ENCODE peak calls at places on chromosomes 1 and 21, in seven cellular contexts. One of them, this sample, is unnamed.

GRCh38 chr1:172005856-172006255 is 164.6 kb downstream of the DNM3 start:
- DNase-seq in heart left ventricle: no peak
- DNase-seq in heart right ventricle: no peak
- DNase-seq in HCT116: no peak
- DNase-seq in astrocyte of the spinal cord: peak
- DNase-seq in PC-3: peak
- DNase-seq in AG04450: no peak
- DNase-seq in this sample: no peak

GRCh38 chr1:62401034-62401433 is 35.8 kb upstream of the USP1 start:
- DNase-seq in heart left ventricle: no peak
- DNase-seq in heart right ventricle: no peak
- DNase-seq in HCT116: no peak
- DNase-seq in astrocyte of the spinal cord: no peak
- DNase-seq in PC-3: no peak
- DNase-seq in AG04450: no peak
- DNase-seq in this sample: no peak

GRCh38 chr1:47727051-47727708 is 270.0 kb downstream of the TRABD2B start:
- DNase-seq in heart left ventricle: no peak
- DNase-seq in heart right ventricle: no peak
- DNase-seq in HCT116: no peak
- DNase-seq in astrocyte of the spinal cord: no peak
- DNase-seq in PC-3: no peak
- DNase-seq in AG04450: no peak
- DNase-seq in this sample: no peak

GRCh38 chr1:6239950-6240768 is 3.8 kb upstream of the HES3 start:
- DNase-seq in heart left ventricle: no peak
- DNase-seq in heart right ventricle: no peak
- DNase-seq in HCT116: no peak
- DNase-seq in astrocyte of the spinal cord: no peak
- DNase-seq in PC-3: no peak
- DNase-seq in AG04450: no peak
- DNase-seq in this sample: no peak

GRCh38 chr1:221284028-221284427 is 404.8 kb downstream of the HLX start:
- DNase-seq in heart left ventricle: no peak
- DNase-seq in heart right ventricle: no peak
- DNase-seq in HCT116: peak
- DNase-seq in astrocyte of the spinal cord: peak
- DNase-seq in PC-3: peak
- DNase-seq in AG04450: peak
- DNase-seq in this sample: peak

GRCh38 chr21:36661511-36662309 is 37.2 kb upstream of the SIM2 start:
- DNase-seq in heart left ventricle: peak
- DNase-seq in heart right ventricle: no peak
- DNase-seq in HCT116: peak
- DNase-seq in astrocyte of the spinal cord: peak
- DNase-seq in PC-3: peak
- DNase-seq in AG04450: no peak
- DNase-seq in this sample: no peak

GRCh38 chr1:235831148-235831547 is 35.6 kb downstream of the LYST start:
- DNase-seq in heart left ventricle: peak
- DNase-seq in heart right ventricle: no peak
- DNase-seq in HCT116: no peak
- DNase-seq in astrocyte of the spinal cord: peak
- DNase-seq in PC-3: peak
- DNase-seq in AG04450: no peak
- DNase-seq in this sample: no peak

GRCh38 chr21:41677671-41678015 is 89.2 kb downstream of the RIPK4 start:
- DNase-seq in heart left ventricle: no peak
- DNase-seq in heart right ventricle: no peak
- DNase-seq in HCT116: no peak
- DNase-seq in astrocyte of the spinal cord: no peak
- DNase-seq in PC-3: peak
- DNase-seq in AG04450: no peak
- DNase-seq in this sample: no peak

GRCh38 chr1:197200468-197200899 is 54.0 kb upstream of the ASPM start:
- DNase-seq in heart left ventricle: peak
- DNase-seq in heart right ventricle: no peak
- DNase-seq in HCT116: no peak
- DNase-seq in astrocyte of the spinal cord: peak
- DNase-seq in PC-3: peak
- DNase-seq in AG04450: no peak
- DNase-seq in this sample: no peak

GRCh38 chr1:44621841-44622286 is 52.4 kb downstream of the TMEM53 start:
- DNase-seq in heart left ventricle: no peak
- DNase-seq in heart right ventricle: no peak
- DNase-seq in HCT116: no peak
- DNase-seq in astrocyte of the spinal cord: peak
- DNase-seq in PC-3: no peak
- DNase-seq in AG04450: no peak
- DNase-seq in this sample: no peak

GRCh38 chr1:24963099-24963872 is 33.2 kb upstream of the RUNX3 start:
- DNase-seq in heart left ventricle: no peak
- DNase-seq in heart right ventricle: no peak
- DNase-seq in HCT116: no peak
- DNase-seq in astrocyte of the spinal cord: no peak
- DNase-seq in PC-3: no peak
- DNase-seq in AG04450: no peak
- DNase-seq in this sample: no peak

GRCh38 chr1:24621121-24621520 is 22.0 kb upstream of the SRRM1 start:
- DNase-seq in heart left ventricle: no peak
- DNase-seq in heart right ventricle: no peak
- DNase-seq in HCT116: no peak
- DNase-seq in astrocyte of the spinal cord: no peak
- DNase-seq in PC-3: no peak
- DNase-seq in AG04450: no peak
- DNase-seq in this sample: no peak

GRCh38 chr1:185804206-185804605 is 70.0 kb downstream of the HMCN1 start:
- DNase-seq in heart left ventricle: no peak
- DNase-seq in heart right ventricle: no peak
- DNase-seq in HCT116: no peak
- DNase-seq in astrocyte of the spinal cord: peak
- DNase-seq in PC-3: peak
- DNase-seq in AG04450: no peak
- DNase-seq in this sample: no peak

GRCh38 chr1:168136709-168137514 is at the start of gene GPR161:
- DNase-seq in heart left ventricle: peak
- DNase-seq in heart right ventricle: peak
- DNase-seq in HCT116: no peak
- DNase-seq in astrocyte of the spinal cord: peak
- DNase-seq in PC-3: peak
- DNase-seq in AG04450: no peak
- DNase-seq in this sample: peak

GRCh38 chr1:25199876-25200620 is 32.3 kb downstream of the SYF2 start:
- DNase-seq in heart left ventricle: no peak
- DNase-seq in heart right ventricle: no peak
- DNase-seq in HCT116: no peak
- DNase-seq in astrocyte of the spinal cord: no peak
- DNase-seq in PC-3: no peak
- DNase-seq in AG04450: no peak
- DNase-seq in this sample: no peak

GRCh38 chr1:222791006-222791710 is 23.7 kb upstream of the DISP1 start:
- DNase-seq in heart left ventricle: no peak
- DNase-seq in heart right ventricle: no peak
- DNase-seq in HCT116: no peak
- DNase-seq in astrocyte of the spinal cord: no peak
- DNase-seq in PC-3: no peak
- DNase-seq in AG04450: no peak
- DNase-seq in this sample: no peak

GRCh38 chr21:43578677-43579313 is 80.5 kb downstream of the HSF2BP start:
- DNase-seq in heart left ventricle: no peak
- DNase-seq in heart right ventricle: no peak
- DNase-seq in HCT116: no peak
- DNase-seq in astrocyte of the spinal cord: no peak
- DNase-seq in PC-3: no peak
- DNase-seq in AG04450: no peak
- DNase-seq in this sample: no peak

GRCh38 chr1:147821883-147822282 is 61.5 kb upstream of the GJA5 start:
- DNase-seq in heart left ventricle: peak
- DNase-seq in heart right ventricle: no peak
- DNase-seq in HCT116: no peak
- DNase-seq in astrocyte of the spinal cord: no peak
- DNase-seq in PC-3: no peak
- DNase-seq in AG04450: no peak
- DNase-seq in this sample: no peak

GRCh38 chr21:15058718-15059316 is 6.0 kb downstream of the NRIP1 start:
- DNase-seq in heart left ventricle: no peak
- DNase-seq in heart right ventricle: no peak
- DNase-seq in HCT116: peak
- DNase-seq in astrocyte of the spinal cord: peak
- DNase-seq in PC-3: peak
- DNase-seq in AG04450: no peak
- DNase-seq in this sample: peak

GRCh38 chr1:21241761-21242581 is 48.3 kb downstream of the ECE1 start:
- DNase-seq in heart left ventricle: no peak
- DNase-seq in heart right ventricle: no peak
- DNase-seq in HCT116: no peak
- DNase-seq in astrocyte of the spinal cord: peak
- DNase-seq in PC-3: peak
- DNase-seq in AG04450: no peak
- DNase-seq in this sample: no peak

GRCh38 chr1:25035523-25036116 is 105.5 kb upstream of the RUNX3 start:
- DNase-seq in heart left ventricle: no peak
- DNase-seq in heart right ventricle: no peak
- DNase-seq in HCT116: no peak
- DNase-seq in astrocyte of the spinal cord: no peak
- DNase-seq in PC-3: no peak
- DNase-seq in AG04450: no peak
- DNase-seq in this sample: no peak

GRCh38 chr1:197355248-197355995 is 87.4 kb downstream of the CRB1 start:
- DNase-seq in heart left ventricle: no peak
- DNase-seq in heart right ventricle: no peak
- DNase-seq in HCT116: no peak
- DNase-seq in astrocyte of the spinal cord: no peak
- DNase-seq in PC-3: no peak
- DNase-seq in AG04450: no peak
- DNase-seq in this sample: no peak

GRCh38 chr21:16707274-16707673 is 805.6 kb upstream of the CXADR start:
- DNase-seq in heart left ventricle: no peak
- DNase-seq in heart right ventricle: no peak
- DNase-seq in HCT116: no peak
- DNase-seq in astrocyte of the spinal cord: no peak
- DNase-seq in PC-3: no peak
- DNase-seq in AG04450: no peak
- DNase-seq in this sample: peak

GRCh38 chr1:75482951-75483350 is 128.0 kb downstream of the SLC44A5 start:
- DNase-seq in heart left ventricle: no peak
- DNase-seq in heart right ventricle: no peak
- DNase-seq in HCT116: no peak
- DNase-seq in astrocyte of the spinal cord: no peak
- DNase-seq in PC-3: no peak
- DNase-seq in AG04450: no peak
- DNase-seq in this sample: no peak

GRCh38 chr1:247008406-247008799 is 546 bp upstream of the ZNF695 start:
- DNase-seq in heart left ventricle: no peak
- DNase-seq in heart right ventricle: no peak
- DNase-seq in HCT116: no peak
- DNase-seq in astrocyte of the spinal cord: no peak
- DNase-seq in PC-3: no peak
- DNase-seq in AG04450: no peak
- DNase-seq in this sample: no peak

GRCh38 chr1:28112388-28113311 is 24.2 kb upstream of the EYA3 start:
- DNase-seq in heart left ventricle: no peak
- DNase-seq in heart right ventricle: no peak
- DNase-seq in HCT116: peak
- DNase-seq in astrocyte of the spinal cord: peak
- DNase-seq in PC-3: peak
- DNase-seq in AG04450: no peak
- DNase-seq in this sample: peak
- TF ChIP-seq CTCF in heart left ventricle: no peak
- TF ChIP-seq CTCF in heart right ventricle: peak
- TF ChIP-seq CTCF in HCT116: peak
- TF ChIP-seq CTCF in astrocyte of the spinal cord: peak
- TF ChIP-seq CTCF in PC-3: peak
- TF ChIP-seq CTCF in AG04450: peak
- TF ChIP-seq CTCF in this sample: peak

DNA sequence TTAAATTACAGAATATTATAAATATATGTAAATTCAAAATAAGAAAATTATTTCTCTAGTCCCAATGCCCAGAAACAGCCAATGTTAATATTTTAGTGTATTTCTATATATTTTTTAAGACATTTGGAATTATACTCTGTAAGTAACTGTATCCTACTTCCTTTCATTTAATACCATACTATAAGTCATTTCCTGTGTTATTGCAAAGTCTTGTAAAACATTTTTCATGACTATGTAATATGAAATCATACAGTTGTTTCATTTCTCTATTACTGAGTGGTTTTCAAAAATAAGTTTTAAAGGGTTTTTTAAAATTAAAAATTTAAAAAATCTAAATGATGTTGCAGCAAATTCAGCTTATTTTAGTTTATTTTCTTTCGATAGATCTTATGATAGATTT is 2.0 kb downstream of the RNASEL start:
- DNase-seq in heart left ventricle: no peak
- DNase-seq in heart right ventricle: no peak
- DNase-seq in HCT116: no peak
- DNase-seq in astrocyte of the spinal cord: no peak
- DNase-seq in PC-3: no peak
- DNase-seq in AG04450: no peak
- DNase-seq in this sample: no peak
- H3K4me3 ChIP-seq in heart left ventricle: no peak
- H3K4me3 ChIP-seq in heart right ventricle: no peak
- H3K4me3 ChIP-seq in HCT116: no peak
- H3K4me3 ChIP-seq in astrocyte of the spinal cord: no peak
- H3K4me3 ChIP-seq in PC-3: no peak
- H3K4me3 ChIP-seq in AG04450: no peak
- H3K4me3 ChIP-seq in this sample: no peak

GRCh38 chr1:31637915-31638673 is 6.6 kb downstream of the PEF1 start:
- DNase-seq in heart left ventricle: no peak
- DNase-seq in heart right ventricle: no peak
- DNase-seq in HCT116: no peak
- DNase-seq in astrocyte of the spinal cord: no peak
- DNase-seq in PC-3: no peak
- DNase-seq in AG04450: no peak
- DNase-seq in this sample: no peak

GRCh38 chr1:31627930-31628421 is 10.5 kb downstream of the HCRTR1 start:
- DNase-seq in heart left ventricle: peak
- DNase-seq in heart right ventricle: peak
- DNase-seq in HCT116: no peak
- DNase-seq in astrocyte of the spinal cord: peak
- DNase-seq in PC-3: no peak
- DNase-seq in AG04450: no peak
- DNase-seq in this sample: no peak

GRCh38 chr1:31632649-31633048 is 12.0 kb downstream of the PEF1 start:
- DNase-seq in heart left ventricle: no peak
- DNase-seq in heart right ventricle: no peak
- DNase-seq in HCT116: no peak
- DNase-seq in astrocyte of the spinal cord: no peak
- DNase-seq in PC-3: no peak
- DNase-seq in AG04450: no peak
- DNase-seq in this sample: no peak

GRCh38 chr1:31628931-31629582 is 11.6 kb downstream of the HCRTR1 start:
- DNase-seq in heart left ventricle: no peak
- DNase-seq in heart right ventricle: no peak
- DNase-seq in HCT116: no peak
- DNase-seq in astrocyte of the spinal cord: no peak
- DNase-seq in PC-3: no peak
- DNase-seq in AG04450: no peak
- DNase-seq in this sample: no peak

GRCh38 chr1:31633117-31633516 is 11.6 kb downstream of the PEF1 start:
- DNase-seq in heart left ventricle: no peak
- DNase-seq in heart right ventricle: no peak
- DNase-seq in HCT116: no peak
- DNase-seq in astrocyte of the spinal cord: no peak
- DNase-seq in PC-3: peak
- DNase-seq in AG04450: no peak
- DNase-seq in this sample: no peak
- TF ChIP-seq CTCF in heart left ventricle: peak
- TF ChIP-seq CTCF in heart right ventricle: peak
- TF ChIP-seq CTCF in HCT116: peak
- TF ChIP-seq CTCF in astrocyte of the spinal cord: peak
- TF ChIP-seq CTCF in PC-3: peak
- TF ChIP-seq CTCF in AG04450: peak
- TF ChIP-seq CTCF in this sample: peak

GRCh38 chr1:94045465-94046056 is 75.4 kb downstream of the ABCA4 start:
- DNase-seq in heart left ventricle: peak
- DNase-seq in heart right ventricle: peak
- DNase-seq in HCT116: peak
- DNase-seq in astrocyte of the spinal cord: peak
- DNase-seq in PC-3: peak
- DNase-seq in AG04450: peak
- DNase-seq in this sample: peak
- H3K4me3 ChIP-seq in heart left ventricle: no peak
- H3K4me3 ChIP-seq in heart right ventricle: peak
- H3K4me3 ChIP-seq in HCT116: no peak
- H3K4me3 ChIP-seq in astrocyte of the spinal cord: no peak
- H3K4me3 ChIP-seq in PC-3: no peak
- H3K4me3 ChIP-seq in AG04450: peak
- H3K4me3 ChIP-seq in this sample: no peak

This sample was measured in MM.1S.